ENCODE peak calls at places on chromosomes 5 and 9, in nine cellular contexts. One of them, this sample, is unnamed.

GRCh38 chr9:137816531-137817235 is 60.9 kb upstream of the CACNA1B start:
- DNase-seq in psoas muscle: no peak
- DNase-seq in SK-N-SH: no peak
- DNase-seq in CD8-positive, alpha-beta T cell: no peak
- DNase-seq in right atrium auricular region: no peak
- DNase-seq in H1: no peak
- DNase-seq in heart right ventricle: no peak
- DNase-seq in upper lobe of left lung: peak; percentile 56
- DNase-seq in uterus: no peak
- DNase-seq in this sample: no peak

GRCh38 chr9:19231126-19232035 is 888 bp downstream of the DENND4C start:
- DNase-seq in psoas muscle: no peak
- DNase-seq in SK-N-SH: peak; percentile 20
- DNase-seq in CD8-positive, alpha-beta T cell: peak; percentile 15
- DNase-seq in right atrium auricular region: no peak
- DNase-seq in H1: no peak
- DNase-seq in heart right ventricle: no peak
- DNase-seq in upper lobe of left lung: no peak
- DNase-seq in uterus: no peak
- DNase-seq in this sample: peak; percentile 8

GRCh38 chr5:1416856-1417469 is 28.3 kb downstream of the SLC6A3 start:
- DNase-seq in psoas muscle: peak; percentile 4
- DNase-seq in SK-N-SH: no peak
- DNase-seq in CD8-positive, alpha-beta T cell: no peak
- DNase-seq in right atrium auricular region: no peak
- DNase-seq in H1: no peak
- DNase-seq in heart right ventricle: no peak
- DNase-seq in upper lobe of left lung: no peak
- DNase-seq in uterus: no peak
- DNase-seq in this sample: no peak

GRCh38 chr5:173320259-173320658 is 8.0 kb downstream of the STC2 start:
- DNase-seq in psoas muscle: peak; percentile 45
- DNase-seq in SK-N-SH: no peak
- DNase-seq in CD8-positive, alpha-beta T cell: no peak
- DNase-seq in right atrium auricular region: peak; percentile 76
- DNase-seq in H1: no peak
- DNase-seq in heart right ventricle: peak; percentile 76
- DNase-seq in upper lobe of left lung: no peak
- DNase-seq in uterus: peak; percentile 62
- DNase-seq in this sample: no peak

GRCh38 chr5:105907016-105907415 is 1763.7 kb downstream of the EFNA5 start:
- DNase-seq in psoas muscle: no peak
- DNase-seq in SK-N-SH: no peak
- DNase-seq in CD8-positive, alpha-beta T cell: no peak
- DNase-seq in right atrium auricular region: no peak
- DNase-seq in H1: no peak
- DNase-seq in heart right ventricle: no peak
- DNase-seq in upper lobe of left lung: no peak
- DNase-seq in uterus: no peak
- DNase-seq in this sample: no peak

GRCh38 chr9:136171009-136171800 is 33.7 kb downstream of the LHX3 start:
- DNase-seq in psoas muscle: no peak
- DNase-seq in SK-N-SH: no peak
- DNase-seq in CD8-positive, alpha-beta T cell: no peak
- DNase-seq in right atrium auricular region: no peak
- DNase-seq in H1: no peak
- DNase-seq in heart right ventricle: no peak
- DNase-seq in upper lobe of left lung: no peak
- DNase-seq in uterus: no peak
- DNase-seq in this sample: no peak

GRCh38 chr5:12114075-12114474 is 209.8 kb upstream of the CTNND2 start:
- DNase-seq in psoas muscle: no peak
- DNase-seq in SK-N-SH: no peak
- DNase-seq in CD8-positive, alpha-beta T cell: no peak
- DNase-seq in right atrium auricular region: no peak
- DNase-seq in H1: no peak
- DNase-seq in heart right ventricle: no peak
- DNase-seq in upper lobe of left lung: no peak
- DNase-seq in uterus: no peak
- DNase-seq in this sample: no peak

GRCh38 chr9:99947395-99947794 is 40.9 kb downstream of the STX17 start:
- DNase-seq in psoas muscle: no peak
- DNase-seq in SK-N-SH: no peak
- DNase-seq in CD8-positive, alpha-beta T cell: no peak
- DNase-seq in right atrium auricular region: no peak
- DNase-seq in H1: no peak
- DNase-seq in heart right ventricle: no peak
- DNase-seq in upper lobe of left lung: no peak
- DNase-seq in uterus: no peak
- DNase-seq in this sample: no peak

GRCh38 chr5:72245517-72246238 is 74.4 kb downstream of the MRPS27 start:
- DNase-seq in psoas muscle: no peak
- DNase-seq in SK-N-SH: no peak
- DNase-seq in CD8-positive, alpha-beta T cell: no peak
- DNase-seq in right atrium auricular region: no peak
- DNase-seq in H1: no peak
- DNase-seq in heart right ventricle: no peak
- DNase-seq in upper lobe of left lung: no peak
- DNase-seq in uterus: no peak
- DNase-seq in this sample: no peak

GRCh38 chr9:130220351-130220750 is 45.2 kb upstream of the HMCN2 start:
- DNase-seq in psoas muscle: no peak
- DNase-seq in SK-N-SH: peak; percentile 89
- DNase-seq in CD8-positive, alpha-beta T cell: no peak
- DNase-seq in right atrium auricular region: no peak
- DNase-seq in H1: no peak
- DNase-seq in heart right ventricle: no peak
- DNase-seq in upper lobe of left lung: no peak
- DNase-seq in uterus: peak; percentile 70
- DNase-seq in this sample: no peak

GRCh38 chr5:96997265-96997859 is 61.5 kb downstream of the LNPEP start:
- DNase-seq in psoas muscle: no peak
- DNase-seq in SK-N-SH: peak; percentile 21
- DNase-seq in CD8-positive, alpha-beta T cell: no peak
- DNase-seq in right atrium auricular region: no peak
- DNase-seq in H1: no peak
- DNase-seq in heart right ventricle: no peak
- DNase-seq in upper lobe of left lung: no peak
- DNase-seq in uterus: no peak
- DNase-seq in this sample: no peak

GRCh38 chr5:161369032-161369431 is 177.5 kb downstream of the GABRB2 start:
- DNase-seq in psoas muscle: no peak
- DNase-seq in SK-N-SH: no peak
- DNase-seq in CD8-positive, alpha-beta T cell: no peak
- DNase-seq in right atrium auricular region: no peak
- DNase-seq in H1: no peak
- DNase-seq in heart right ventricle: no peak
- DNase-seq in upper lobe of left lung: no peak
- DNase-seq in uterus: no peak
- DNase-seq in this sample: no peak

GRCh38 chr9:27124151-27124550 is 15.1 kb downstream of the TEK start:
- DNase-seq in psoas muscle: no peak
- DNase-seq in SK-N-SH: no peak
- DNase-seq in CD8-positive, alpha-beta T cell: no peak
- DNase-seq in right atrium auricular region: no peak
- DNase-seq in H1: no peak
- DNase-seq in heart right ventricle: no peak
- DNase-seq in upper lobe of left lung: no peak
- DNase-seq in uterus: no peak
- DNase-seq in this sample: peak; percentile 80

GRCh38 chr9:116951588-116952433 is 264.7 kb downstream of the TRIM32 start:
- DNase-seq in psoas muscle: no peak
- DNase-seq in SK-N-SH: no peak
- DNase-seq in CD8-positive, alpha-beta T cell: no peak
- DNase-seq in right atrium auricular region: no peak
- DNase-seq in H1: no peak
- DNase-seq in heart right ventricle: no peak
- DNase-seq in upper lobe of left lung: no peak
- DNase-seq in uterus: no peak
- DNase-seq in this sample: peak; percentile 99

GRCh38 chr5:123855630-123856029 is 343.7 kb downstream of the CSNK1G3 start:
- DNase-seq in psoas muscle: no peak
- DNase-seq in SK-N-SH: no peak
- DNase-seq in CD8-positive, alpha-beta T cell: no peak
- DNase-seq in right atrium auricular region: no peak
- DNase-seq in H1: no peak
- DNase-seq in heart right ventricle: no peak
- DNase-seq in upper lobe of left lung: no peak
- DNase-seq in uterus: no peak
- DNase-seq in this sample: no peak

GRCh38 chr5:151678146-151678545 is 8.6 kb downstream of the SPARC start:
- DNase-seq in psoas muscle: no peak
- DNase-seq in SK-N-SH: no peak
- DNase-seq in CD8-positive, alpha-beta T cell: no peak
- DNase-seq in right atrium auricular region: no peak
- DNase-seq in H1: no peak
- DNase-seq in heart right ventricle: peak; percentile 48
- DNase-seq in upper lobe of left lung: no peak
- DNase-seq in uterus: no peak
- DNase-seq in this sample: no peak

GRCh38 chr9:80326105-80326504 is 754.3 kb downstream of the TLE4 start:
- DNase-seq in psoas muscle: no peak
- DNase-seq in SK-N-SH: no peak
- DNase-seq in CD8-positive, alpha-beta T cell: no peak
- DNase-seq in right atrium auricular region: no peak
- DNase-seq in H1: no peak
- DNase-seq in heart right ventricle: no peak
- DNase-seq in upper lobe of left lung: no peak
- DNase-seq in uterus: no peak
- DNase-seq in this sample: no peak

GRCh38 chr5:95284512-95285405 is at the start of gene MCTP1:
- DNase-seq in psoas muscle: peak; percentile 15
- DNase-seq in SK-N-SH: peak; percentile 60
- DNase-seq in CD8-positive, alpha-beta T cell: no peak
- DNase-seq in right atrium auricular region: no peak
- DNase-seq in H1: peak; percentile 76
- DNase-seq in heart right ventricle: peak; percentile 15
- DNase-seq in upper lobe of left lung: peak; percentile 88
- DNase-seq in uterus: no peak
- DNase-seq in this sample: peak; percentile 12

GRCh38 chr9:113219186-113219936 is 1.7 kb downstream of the FKBP15 start:
- DNase-seq in psoas muscle: no peak
- DNase-seq in SK-N-SH: no peak
- DNase-seq in CD8-positive, alpha-beta T cell: no peak
- DNase-seq in right atrium auricular region: no peak
- DNase-seq in H1: no peak
- DNase-seq in heart right ventricle: no peak
- DNase-seq in upper lobe of left lung: no peak
- DNase-seq in uterus: no peak
- DNase-seq in this sample: no peak
- H3K4me1 ChIP-seq in psoas muscle: peaks cover 22% of the 10 kb centered on the region
- H3K4me1 ChIP-seq in SK-N-SH: peaks cover 17% of the 10 kb centered on the region
- H3K4me1 ChIP-seq in CD8-positive, alpha-beta T cell: peaks cover 22% of the 10 kb centered on the region
- H3K4me1 ChIP-seq in right atrium auricular region: peaks cover 38% of the 10 kb centered on the region
- H3K4me1 ChIP-seq in H1: peaks cover 2% of the 10 kb centered on the region
- H3K4me1 ChIP-seq in heart right ventricle: peaks cover 66% of the 10 kb centered on the region
- H3K4me1 ChIP-seq in upper lobe of left lung: peaks cover 60% of the 10 kb centered on the region
- H3K4me1 ChIP-seq in uterus: peaks cover 6% of the 10 kb centered on the region
- H3K4me1 ChIP-seq in this sample: peaks cover 14% of the 10 kb centered on the region

DNA sequence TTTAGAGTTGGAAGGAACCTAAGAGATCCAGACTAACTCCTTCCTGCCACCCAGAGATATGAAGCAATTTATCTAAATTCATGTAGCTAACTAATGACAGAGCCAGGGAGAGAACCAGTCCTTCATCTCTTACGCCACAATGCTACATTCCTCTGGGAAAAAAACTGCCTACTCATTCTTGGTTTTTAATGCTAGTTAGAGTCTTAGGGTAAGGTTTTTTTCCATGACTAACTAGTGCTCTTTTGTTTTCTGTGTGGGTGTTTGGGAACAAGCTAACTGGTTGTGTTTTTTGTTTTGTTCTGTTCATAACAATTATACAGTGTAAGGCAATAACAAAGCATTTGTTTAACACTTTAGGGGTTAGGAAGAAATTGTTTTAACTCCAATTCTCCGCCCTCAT is 52.4 kb downstream of the SLC44A1 start:
- DNase-seq in psoas muscle: no peak
- DNase-seq in SK-N-SH: no peak
- DNase-seq in CD8-positive, alpha-beta T cell: no peak
- DNase-seq in right atrium auricular region: no peak
- DNase-seq in H1: no peak
- DNase-seq in heart right ventricle: no peak
- DNase-seq in upper lobe of left lung: no peak
- DNase-seq in uterus: no peak
- DNase-seq in this sample: peak; percentile 73
- H3K27ac ChIP-seq in psoas muscle: no peak overlapping the region
- H3K27ac ChIP-seq in SK-N-SH: peak overlapping the region; percentile 91
- H3K27ac ChIP-seq in CD8-positive, alpha-beta T cell: no peak overlapping the region
- H3K27ac ChIP-seq in right atrium auricular region: peak overlapping the region; percentile 62
- H3K27ac ChIP-seq in H1: peak overlapping the region; percentile 58
- H3K27ac ChIP-seq in heart right ventricle: peak overlapping the region; percentile 57
- H3K27ac ChIP-seq in upper lobe of left lung: peak overlapping the region; percentile 68
- H3K27ac ChIP-seq in uterus: peak overlapping the region; percentile 43
- H3K27ac ChIP-seq in this sample: peak overlapping the region; percentile 86

GRCh38 chr5:7615566-7616061 is 219.7 kb downstream of the ADCY2 start:
- DNase-seq in psoas muscle: no peak
- DNase-seq in SK-N-SH: no peak
- DNase-seq in CD8-positive, alpha-beta T cell: no peak
- DNase-seq in right atrium auricular region: no peak
- DNase-seq in H1: no peak
- DNase-seq in heart right ventricle: no peak
- DNase-seq in upper lobe of left lung: no peak
- DNase-seq in uterus: no peak
- DNase-seq in this sample: peak; percentile 20
- TF ChIP-seq CTCF in psoas muscle: no peak
- TF ChIP-seq CTCF in SK-N-SH: no peak
- TF ChIP-seq CTCF in CD8-positive, alpha-beta T cell: no peak
- TF ChIP-seq CTCF in right atrium auricular region: no peak
- TF ChIP-seq CTCF in H1: no peak
- TF ChIP-seq CTCF in heart right ventricle: no peak
- TF ChIP-seq CTCF in upper lobe of left lung: no peak
- TF ChIP-seq CTCF in uterus: no peak
- TF ChIP-seq CTCF in this sample: peak; percentile 62

GRCh38 chr5:139831624-139832023 is 36.0 kb downstream of the PSD2 start:
- DNase-seq in psoas muscle: no peak
- DNase-seq in SK-N-SH: no peak
- DNase-seq in CD8-positive, alpha-beta T cell: no peak
- DNase-seq in right atrium auricular region: no peak
- DNase-seq in H1: no peak
- DNase-seq in heart right ventricle: no peak
- DNase-seq in upper lobe of left lung: no peak
- DNase-seq in uterus: no peak
- DNase-seq in this sample: no peak

GRCh38 chr5:139823757-139824355 is 28.2 kb downstream of the PSD2 start:
- DNase-seq in psoas muscle: no peak
- DNase-seq in SK-N-SH: no peak
- DNase-seq in CD8-positive, alpha-beta T cell: no peak
- DNase-seq in right atrium auricular region: no peak
- DNase-seq in H1: no peak
- DNase-seq in heart right ventricle: no peak
- DNase-seq in upper lobe of left lung: no peak
- DNase-seq in uterus: no peak
- DNase-seq in this sample: no peak

GRCh38 chr5:139833525-139833924 is 37.9 kb downstream of the PSD2 start:
- DNase-seq in psoas muscle: no peak
- DNase-seq in SK-N-SH: no peak
- DNase-seq in CD8-positive, alpha-beta T cell: no peak
- DNase-seq in right atrium auricular region: no peak
- DNase-seq in H1: no peak
- DNase-seq in heart right ventricle: no peak
- DNase-seq in upper lobe of left lung: no peak
- DNase-seq in uterus: no peak
- DNase-seq in this sample: no peak

GRCh38 chr5:139828207-139828895 is 32.7 kb downstream of the PSD2 start:
- DNase-seq in psoas muscle: no peak
- DNase-seq in SK-N-SH: no peak
- DNase-seq in CD8-positive, alpha-beta T cell: no peak
- DNase-seq in right atrium auricular region: no peak
- DNase-seq in H1: no peak
- DNase-seq in heart right ventricle: no peak
- DNase-seq in upper lobe of left lung: no peak
- DNase-seq in uterus: no peak
- DNase-seq in this sample: no peak

GRCh38 chr5:139829471-139829870 is 33.9 kb downstream of the PSD2 start:
- DNase-seq in psoas muscle: no peak
- DNase-seq in SK-N-SH: no peak
- DNase-seq in CD8-positive, alpha-beta T cell: no peak
- DNase-seq in right atrium auricular region: no peak
- DNase-seq in H1: no peak
- DNase-seq in heart right ventricle: no peak
- DNase-seq in upper lobe of left lung: no peak
- DNase-seq in uterus: no peak
- DNase-seq in this sample: no peak
- H3K4me1 ChIP-seq in psoas muscle: no peaks in the 10 kb centered on the region
- H3K4me1 ChIP-seq in SK-N-SH: no peaks in the 10 kb centered on the region
- H3K4me1 ChIP-seq in CD8-positive, alpha-beta T cell: no peaks in the 10 kb centered on the region
- H3K4me1 ChIP-seq in right atrium auricular region: no peaks in the 10 kb centered on the region
- H3K4me1 ChIP-seq in H1: no peaks in the 10 kb centered on the region
- H3K4me1 ChIP-seq in heart right ventricle: no peaks in the 10 kb centered on the region
- H3K4me1 ChIP-seq in upper lobe of left lung: no peaks in the 10 kb centered on the region
- H3K4me1 ChIP-seq in uterus: no peaks in the 10 kb centered on the region
- H3K4me1 ChIP-seq in this sample: no peaks in the 10 kb centered on the region

This sample was measured in foreskin keratinocyte.